ENCODE peak calls at places on chromosomes 16 and 17, in seven cellular contexts. K is CD4-positive, alpha-beta T cell; O is PC-3; R is B cell; U is sciatic nerve; N is effector memory CD8-positive, alpha-beta T cell; V is activated CD4-positive, alpha-beta T cell treated with anti-CD3 and anti-CD28 coated beads for 36 hours. A is an unnamed sample.

GRCh38 chr17:6126768-6127167 is 56.6 kb downstream of the WSCD1 start:
- ATAC-seq in V (peak), R (no peak), U (no peak), K (no peak), N (no peak), O (no peak), A (peak)

GRCh38 chr16:86508028-86508946 is 2.0 kb upstream of the FOXF1 start:
- ATAC-seq in N (no peak), V (no peak), U (no peak), K (no peak), O (no peak), R (no peak), A (no peak)

GRCh38 chr16:1924095-1924494 is 5.9 kb upstream of the HS3ST6 start:
- ATAC-seq in R (no peak), K (no peak), N (no peak), O (no peak), V (no peak), U (no peak), A (no peak)

GRCh38 chr17:40648326-40648968 is 829 bp upstream of the SMARCE1 start:
- ATAC-seq in R (no peak), K (no peak), U (peak), O (peak), N (no peak), V (peak), A (peak)

GRCh38 chr17:22570144-22570845 is 878.0 kb downstream of the KCNJ18 start:
- ATAC-seq in O (no peak), V (no peak), N (no peak), K (no peak), R (no peak), U (no peak), A (no peak)

GRCh38 chr17:30554839-30555751 is 77.9 kb downstream of the GOSR1 start:
- ATAC-seq in R (no peak), U (no peak), K (no peak), O (no peak), V (no peak), N (no peak), A (no peak)

GRCh38 chr17:77363821-77364361 is 223.1 kb downstream of the SEC14L1 start:
- ATAC-seq in U (peak), V (peak), R (no peak), O (peak), N (peak), K (peak), A (peak)

GRCh38 chr17:65547253-65547670 is 14.2 kb downstream of the AXIN2 start:
- ATAC-seq in K (peak), O (no peak), V (peak), U (peak), N (no peak), R (no peak), A (no peak)

GRCh38 chr16:27258241-27258734 is 10.3 kb downstream of the NSMCE1 start:
- ATAC-seq in R (no peak), V (peak), K (no peak), U (no peak), O (peak), N (no peak), A (peak)

GRCh38 chr17:4004517-4005295 is 40.5 kb upstream of the ATP2A3 start:
- ATAC-seq in K (peak), V (peak), R (peak), N (peak), U (peak), O (peak), A (peak)

GRCh38 chr16:89418352-89418751 is 72.0 kb downstream of the ANKRD11 start:
- ATAC-seq in U (no peak), K (no peak), O (no peak), R (no peak), N (no peak), V (no peak), A (no peak)

GRCh38 chr16:12646490-12647274 is 157.0 kb downstream of the CPPED1 start:
- ATAC-seq in R (no peak), V (peak), K (peak), U (peak), O (no peak), N (no peak), A (peak)

GRCh38 chr17:6843241-6843890 is 11.8 kb upstream of the TEKT1 start:
- ATAC-seq in O (no peak), K (no peak), U (peak), N (peak), R (no peak), V (peak), A (no peak)

GRCh38 chr16:70717817-70718216 is 32.0 kb upstream of the MTSS2 start:
- ATAC-seq in U (no peak), K (no peak), R (no peak), N (no peak), O (no peak), V (peak), A (peak)

GRCh38 chr16:8959921-8960787 is 3.6 kb downstream of the USP7 start:
- ATAC-seq in R (peak), V (peak), N (no peak), U (no peak), O (no peak), K (no peak), A (peak)

GRCh38 chr16:87652799-87653198 is 50.5 kb downstream of the JPH3 start:
- ATAC-seq in N (no peak), K (no peak), R (no peak), O (no peak), V (no peak), U (no peak), A (no peak)

A was measured in activated T-helper 17 cell treated with anti-CD3 and anti-CD28 coated beads, Interleukin-2, amount 50 U/mL, for 72 hours.